ENCODE peak calls at places on chromosomes 3 and 15, in four cellular contexts. C is psoas muscle; R is CD8-positive, alpha-beta T cell; U is ovary. J is an unnamed sample. For H3K4me1, the result is how much of the 10 kb centered on the place peaks cover.

GRCh38 chr3:172608575-172608974 is 85.3 kb upstream of the TNFSF10 start:
- DNase-seq in R (no peak), C (no peak), U (no peak), J (no peak)

GRCh38 chr3:16508591-16508995 is 4.9 kb downstream of the RFTN1 start:
- DNase-seq in U (no peak), C (no peak), R (no peak), J (no peak)

GRCh38 chr3:120452816-120453215 is 2.0 kb upstream of the FSTL1 start:
- DNase-seq in U (no peak), R (no peak), C (no peak), J (no peak)

GRCh38 chr15:70806992-70807712 is 43.8 kb upstream of the UACA start:
- DNase-seq in R (no peak), C (peak), U (peak), J (no peak)

GRCh38 chr15:79436037-79436780 is 4.1 kb downstream of the MINAR1 start:
- DNase-seq in U (no peak), C (no peak), R (no peak), J (no peak)

GRCh38 chr3:67381667-67382272 is 272.6 kb downstream of the SUCLG2 start:
- DNase-seq in U (no peak), C (no peak), R (no peak), J (no peak)

GRCh38 chr15:29925227-29926082 is 103.2 kb upstream of the TJP1 start:
- DNase-seq in C (peak), U (peak), R (no peak), J (peak)

GRCh38 chr3:149170672-149171071 is 41.2 kb downstream of the HPS3 start:
- DNase-seq in R (no peak), C (no peak), U (no peak), J (no peak)

GRCh38 chr3:15330031-15330596 is 2.3 kb downstream of the SH3BP5 start:
- DNase-seq in U (peak), R (no peak), C (peak), J (no peak)

GRCh38 chr3:151047636-151048035 is 37.8 kb upstream of the MED12L start:
- DNase-seq in R (no peak), C (no peak), U (no peak), J (no peak)

GRCh38 chr3:111963424-111963823 is 15.4 kb upstream of the ABHD10 start:
- DNase-seq in U (no peak), C (no peak), R (no peak), J (no peak)

GRCh38 chr3:14121859-14122258 is 2.8 kb downstream of the CHCHD4 start:
- DNase-seq in R (no peak), C (no peak), U (no peak), J (no peak)

GRCh38 chr3:51887620-51888019 is 12.2 kb upstream of the IQCF5 start:
- DNase-seq in R (no peak), C (no peak), U (no peak), J (no peak)

GRCh38 chr15:91970142-91970541 is 116.6 kb downstream of the SLCO3A1 start:
- DNase-seq in U (peak), R (no peak), C (peak), J (no peak)

GRCh38 chr3:112973325-112974177 is 1.4 kb downstream of the CD200R1 start:
- DNase-seq in U (no peak), R (peak), C (no peak), J (no peak)

GRCh38 chr3:113575191-113575590 is 42.8 kb downstream of the SIDT1 start:
- DNase-seq in R (no peak), U (no peak), C (no peak), J (no peak)

GRCh38 chr3:36372534-36372935 is 7.8 kb upstream of the STAC start:
- DNase-seq in R (no peak), C (no peak), U (no peak), J (peak)

GRCh38 chr3:169171739-169172138 is 491.8 kb downstream of the MECOM start:
- DNase-seq in C (no peak), R (no peak), U (no peak), J (no peak)

GRCh38 chr3:130834476-130834875 is 59.4 kb upstream of the ATP2C1 start:
- DNase-seq in U (no peak), C (no peak), R (no peak), J (no peak)

GRCh38 chr3:13891492-13892073 is 11.7 kb upstream of the WNT7A start:
- DNase-seq in C (no peak), R (no peak), U (no peak), J (no peak)

GRCh38 chr3:129867506-129868124 is 25.9 kb downstream of the TMCC1 start:
- DNase-seq in C (no peak), U (no peak), R (no peak), J (no peak)

GRCh38 chr3:38029400-38030125 is at the start of gene PLCD1:
- DNase-seq in U (peak), C (peak), R (peak), J (peak)

GRCh38 chr3:129378949-129379348 is 49.5 kb downstream of the EFCAB12 start:
- DNase-seq in R (no peak), U (no peak), C (no peak), J (no peak)

GRCh38 chr15:37046876-37047614 is 53.3 kb downstream of the MEIS2 start:
- DNase-seq in U (no peak), C (no peak), R (no peak), J (no peak)

GRCh38 chr3:154356009-154356408 is 31.7 kb upstream of the DHX36 start:
- DNase-seq in R (no peak), C (no peak), U (no peak), J (no peak)

GRCh38 chr3:108287146-108287545 is 9.2 kb upstream of the HHLA2 start:
- DNase-seq in R (no peak), C (no peak), U (no peak), J (no peak)

GRCh38 chr3:89380006-89380405 is 272.6 kb downstream of the EPHA3 start:
- DNase-seq in R (no peak), C (no peak), U (no peak), J (no peak)

GRCh38 chr3:69723389-69723788 is 15.9 kb upstream of the MITF start:
- DNase-seq in U (no peak), C (no peak), R (no peak), J (no peak)

GRCh38 chr3:43180027-43180426 is 74.1 kb upstream of the POMGNT2 start:
- DNase-seq in U (no peak), R (peak), C (no peak), J (no peak)

GRCh38 chr3:107404727-107405519 is 27.7 kb downstream of the CCDC54 start:
- DNase-seq in C (no peak), U (no peak), R (no peak), J (peak)

GRCh38 chr15:91257755-91258435 is 157.8 kb downstream of the SV2B start:
- DNase-seq in C (no peak), U (no peak), R (no peak), J (no peak)

GRCh38 chr3:69915726-69916125 is 83.8 kb upstream of the SAMMSON start:
- DNase-seq in U (no peak), R (no peak), C (no peak), J (no peak)

GRCh38 chr15:78033864-78034263 is 43.6 kb downstream of the TBC1D2B start:
- DNase-seq in R (peak), U (no peak), C (no peak), J (no peak)

DNA sequence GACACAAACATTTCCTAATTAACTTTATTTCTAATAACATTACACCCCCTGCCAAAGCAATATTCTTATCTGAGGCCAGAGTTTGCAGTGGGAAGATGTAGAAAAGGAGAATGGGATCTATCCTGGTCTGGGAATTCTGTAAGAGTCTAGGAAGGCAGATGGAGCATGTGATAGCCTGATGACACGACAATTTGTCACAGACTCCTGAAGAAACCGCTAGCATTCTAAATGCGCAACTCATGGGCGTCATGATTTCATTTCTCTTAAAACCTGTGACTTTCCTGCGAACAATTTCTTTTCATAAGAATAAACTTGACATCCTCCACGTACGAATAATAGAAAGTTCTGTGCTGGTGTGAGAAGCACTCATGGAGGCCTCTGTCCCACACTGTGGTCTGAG is 72.9 kb upstream of the ATP10A start:
- DNase-seq in C (no peak), U (no peak), R (no peak), J (no peak)
- H3K4me1 ChIP-seq in C (under half), U (under half), R (under half), J (under half)

GRCh38 chr15:41798607-41799487 is 24.6 kb downstream of the MAPKBP1 start:
- DNase-seq in C (no peak), R (no peak), U (no peak), J (no peak)

GRCh38 chr15:41795996-41796395 is 21.7 kb downstream of the MAPKBP1 start:
- DNase-seq in U (no peak), R (no peak), C (no peak), J (no peak)

GRCh38 chr15:41794081-41794480 is 19.8 kb downstream of the MAPKBP1 start:
- DNase-seq in C (no peak), R (no peak), U (no peak), J (no peak)

GRCh38 chr15:41797194-41797593 is 22.9 kb downstream of the MAPKBP1 start:
- DNase-seq in R (no peak), U (no peak), C (no peak), J (no peak)

DNA sequence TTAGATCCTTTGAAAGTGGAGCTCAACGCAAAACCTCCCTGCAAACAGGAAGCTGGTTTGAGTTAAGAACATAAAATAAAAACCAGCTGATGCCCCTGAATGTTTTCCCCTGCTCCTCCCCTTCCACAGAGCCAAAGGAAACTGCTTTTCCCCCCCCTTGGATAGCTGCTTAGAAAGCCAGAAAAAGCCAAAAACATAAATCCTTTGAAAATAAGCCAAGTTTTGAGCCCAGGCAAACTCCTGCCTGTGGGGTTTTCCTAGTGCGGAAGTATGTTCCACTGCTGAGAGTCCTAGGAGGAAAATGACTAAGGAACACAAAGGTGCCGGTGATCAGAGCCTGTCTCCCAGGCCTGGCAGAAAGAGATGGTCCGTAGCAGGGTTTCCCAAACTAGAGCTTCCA is 22.2 kb downstream of the MAPKBP1 start:
- DNase-seq in C (no peak), R (no peak), U (no peak), J (peak)
- H3K4me1 ChIP-seq in C (under half), R (under half), U (under half), J (under half)

DNA sequence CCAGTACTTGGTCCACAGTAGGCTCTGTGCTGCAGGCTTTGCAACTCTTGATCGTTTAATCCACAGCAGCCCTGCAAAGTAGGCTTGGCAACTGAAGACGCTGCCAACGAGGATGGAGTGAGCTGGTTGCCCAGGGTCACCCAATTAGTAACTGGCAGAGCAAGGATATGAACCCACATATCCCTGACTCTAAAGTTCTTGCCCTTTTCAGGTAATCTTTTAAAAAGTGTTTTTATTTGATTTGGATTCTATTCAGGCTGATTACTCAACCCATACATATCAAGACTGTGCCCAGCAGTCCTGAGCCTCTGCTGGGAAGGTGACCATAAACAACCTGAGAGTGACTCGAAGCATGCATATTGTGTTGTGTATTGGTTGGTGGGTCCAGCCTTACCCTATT is 50.3 kb downstream of the PSMD6 start:
- DNase-seq in C (no peak), R (no peak), U (no peak), J (no peak)
- H3K4me1 ChIP-seq in C (half or more), R (half or more), U (under half), J (under half)

DNA sequence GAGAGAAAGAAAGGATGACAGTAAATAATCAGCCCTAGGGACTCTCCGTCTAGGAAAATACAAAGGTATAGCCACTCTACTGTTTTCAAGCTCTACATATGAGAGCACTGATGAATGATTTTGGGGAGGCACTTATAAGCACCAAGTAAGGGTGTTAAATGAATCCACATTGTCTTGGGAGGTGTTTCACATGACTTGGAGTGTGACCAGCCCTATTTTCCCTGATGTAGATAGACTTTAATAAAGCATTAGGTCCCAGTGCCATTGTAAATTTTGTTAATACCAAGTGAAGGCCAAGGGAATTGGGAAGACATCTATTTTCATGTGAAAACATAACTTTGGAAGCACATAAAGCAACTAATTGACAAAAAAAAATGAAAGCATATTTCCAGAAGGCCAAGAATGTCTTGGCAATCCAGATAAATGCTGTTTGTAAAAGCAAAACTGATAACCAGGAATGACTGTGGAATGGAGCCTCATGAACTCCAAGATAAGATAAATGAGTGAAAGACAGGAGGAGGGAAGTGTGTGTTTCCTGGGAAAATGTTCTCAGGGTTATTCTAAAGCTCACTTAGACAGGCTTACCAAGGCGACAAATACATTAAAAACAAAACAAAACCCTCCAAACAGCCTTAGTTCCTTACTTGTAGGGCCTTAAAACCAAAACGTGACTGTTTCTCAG is 96.0 kb upstream of the MYZAP start:
- DNase-seq in C (no peak), U (no peak), R (no peak), J (no peak)
- H3K4me1 ChIP-seq in C (under half), U (under half), R (under half), J (under half)

GRCh38 chr3:53170325-53171108 is 9.5 kb downstream of the PRKCD start:
- DNase-seq in R (no peak), C (no peak), U (no peak), J (no peak)
- H3K4me1 ChIP-seq in R (under half), C (under half), U (under half), J (under half)

GRCh38 chr15:72491768-72492167 is 17.6 kb downstream of the ARIH1 start:
- DNase-seq in R (no peak), U (no peak), C (no peak), J (no peak)

GRCh38 chr15:72495007-72495406 is 20.9 kb downstream of the ARIH1 start:
- DNase-seq in C (no peak), R (no peak), U (no peak), J (no peak)

GRCh38 chr15:72492733-72493132 is 18.6 kb downstream of the ARIH1 start:
- DNase-seq in U (no peak), C (no peak), R (no peak), J (no peak)

GRCh38 chr15:72489943-72490554 is 15.9 kb downstream of the ARIH1 start:
- DNase-seq in U (no peak), R (no peak), C (no peak), J (no peak)

GRCh38 chr15:72493220-72493619 is 19.1 kb downstream of the ARIH1 start:
- DNase-seq in R (no peak), U (no peak), C (no peak), J (no peak)
- H3K4me1 ChIP-seq in R (half or more), U (under half), C (half or more), J (under half)

GRCh38 chr3:179766416-179767133 is 113.7 kb downstream of the USP13 start:
- DNase-seq in R (no peak), U (no peak), C (no peak), J (no peak)
- H3K4me1 ChIP-seq in R (under half), U (under half), C (under half), J (under half)

DNA sequence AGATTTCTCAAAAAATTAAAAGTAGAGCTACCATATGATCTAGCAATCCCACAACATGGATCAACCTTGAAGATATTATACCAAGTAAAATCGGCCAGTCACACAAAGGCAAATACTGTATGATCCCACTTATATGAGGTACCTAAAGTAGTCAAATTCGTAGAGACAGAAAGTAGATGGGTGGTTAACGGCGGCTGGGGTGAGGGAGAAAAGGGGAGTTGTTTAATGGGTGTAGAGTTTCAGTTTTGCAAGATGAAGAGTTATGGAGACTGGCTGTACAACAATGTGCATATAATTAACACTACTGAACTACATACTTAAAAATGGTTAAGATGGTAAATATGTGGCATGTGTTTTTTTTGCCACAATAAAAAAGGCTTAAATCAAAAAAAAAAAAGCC is 60.5 kb downstream of the GPR176 start:
- DNase-seq in C (no peak), U (no peak), R (no peak), J (no peak)
- H3K4me1 ChIP-seq in C (under half), U (under half), R (under half), J (under half)

J was measured in SJSA1.